ENCODE peak calls at places on chromosomes 2 and 18, in nine cellular contexts. V is Calu3, P is AG08396, J is amniotic stem cell, U is COR-L47, Q is HT-29, I is activated T-cell treated with anti-CD3 and anti-CD28 coated beads for 1 hour, C is T follicular helper cell, Y is small intestine. X is an unnamed sample.

GRCh38 chr2:28160986-28161425 is 231.7 kb upstream of the FOSL2 start:
- DNase-seq in V (no peak), P (peak), J (no peak), U (no peak), Q (no peak), I (no peak), C (no peak), Y (no peak), X (no peak)

GRCh38 chr2:237754182-237754581 is 44.4 kb upstream of the RBM44 start:
- DNase-seq in V (no peak), P (no peak), J (no peak), U (no peak), Q (no peak), I (no peak), C (no peak), Y (no peak), X (no peak)

GRCh38 chr18:31661965-31662364 is 22.4 kb downstream of the B4GALT6 start:
- DNase-seq in V (no peak), P (no peak), J (no peak), U (no peak), Q (peak), I (no peak), C (no peak), Y (no peak), X (no peak)

GRCh38 chr18:79754022-79754761 is 43.5 kb upstream of the KCNG2 start:
- DNase-seq in V (no peak), P (no peak), J (no peak), U (no peak), Q (no peak), I (no peak), C (no peak), Y (no peak), X (no peak)

GRCh38 chr2:204177977-204178522 is 241.5 kb downstream of the ICOS start:
- DNase-seq in V (peak), P (peak), J (no peak), U (no peak), Q (peak), I (peak), C (peak), Y (peak), X (peak)

GRCh38 chr2:15674637-15675455 is 83.2 kb downstream of the DDX1 start:
- DNase-seq in V (peak), P (no peak), J (no peak), U (no peak), Q (no peak), I (no peak), C (no peak), Y (peak), X (no peak)

GRCh38 chr18:48455555-48456478 is 46.6 kb upstream of the ZBTB7C start:
- DNase-seq in V (peak), P (peak), J (peak), U (no peak), Q (peak), I (peak), C (peak), Y (peak), X (no peak)

GRCh38 chr18:21760321-21760720 is 19.7 kb downstream of the MIB1 start:
- DNase-seq in V (no peak), P (no peak), J (no peak), U (no peak), Q (no peak), I (no peak), C (no peak), Y (no peak), X (no peak)

GRCh38 chr18:56637897-56638231 is 528 bp downstream of the TXNL1 start:
- DNase-seq in V (peak), P (no peak), J (no peak), U (no peak), Q (peak), I (no peak), C (no peak), Y (no peak), X (no peak)